ENCODE peak calls at places on chromosomes 6 and 20, in eight cellular contexts. P, A, C, Q, M, J, H and S are unnamed samples.

GRCh38 chr20:38210741-38211140 is 45.7 kb upstream of the TGM2 start:
- DNase-seq in H (peak), J (peak), A (peak), Q (no peak), P (peak), C (no peak), M (no peak), S (no peak)

GRCh38 chr20:881051-881820 is 34.9 kb downstream of the ANGPT4 start:
- DNase-seq in C (no peak), Q (no peak), A (peak), M (no peak), J (no peak), H (peak), P (peak), S (peak)

GRCh38 chr20:3661060-3661820 is 2.0 kb downstream of the GFRA4 start:
- DNase-seq in M (no peak), C (no peak), H (peak), Q (no peak), P (no peak), J (no peak), A (no peak), S (no peak)

GRCh38 chr20:47318027-47318595 is 38.4 kb downstream of the ZMYND8 start:
- DNase-seq in C (no peak), Q (no peak), J (peak), P (peak), M (no peak), A (peak), H (peak), S (no peak)

GRCh38 chr20:16367948-16368560 is 205.2 kb downstream of the KIF16B start:
- DNase-seq in J (no peak), A (no peak), H (no peak), M (no peak), Q (no peak), C (no peak), P (no peak), S (no peak)

GRCh38 chr6:17207281-17207680 is 73.9 kb upstream of the RBM24 start:
- DNase-seq in J (no peak), A (no peak), Q (no peak), M (no peak), P (no peak), C (no peak), H (no peak), S (no peak)

GRCh38 chr6:49551126-49551865 is 828 bp downstream of the C6orf141 start:
- DNase-seq in C (no peak), Q (no peak), J (peak), A (no peak), H (no peak), P (peak), M (peak), S (peak)

GRCh38 chr20:63024573-63025392 is 18.0 kb upstream of the BHLHE23 start:
- DNase-seq in Q (no peak), H (no peak), M (no peak), C (no peak), P (no peak), A (no peak), J (no peak), S (no peak)

GRCh38 chr6:22072939-22073338 is 223.9 kb downstream of the PRL start:
- DNase-seq in M (no peak), Q (no peak), J (no peak), A (no peak), P (no peak), H (no peak), C (no peak), S (no peak)

GRCh38 chr20:5000263-5001173 is 792 bp downstream of the SLC23A2 start:
- DNase-seq in A (no peak), Q (peak), C (no peak), M (no peak), P (peak), H (peak), J (peak), S (peak)

GRCh38 chr20:37935435-37935834 is 32.5 kb downstream of the VSTM2L start:
- DNase-seq in C (no peak), Q (no peak), J (no peak), A (no peak), P (no peak), M (no peak), H (peak), S (no peak)

GRCh38 chr6:129353067-129353466 is 356.9 kb downstream of the ARHGAP18 start:
- DNase-seq in C (no peak), A (no peak), H (no peak), M (no peak), P (no peak), J (no peak), Q (no peak), S (peak)

GRCh38 chr6:20778917-20779316 is 244.7 kb downstream of the CDKAL1 start:
- DNase-seq in C (no peak), Q (no peak), H (no peak), P (no peak), J (no peak), A (no peak), M (no peak), S (no peak)

GRCh38 chr6:18242062-18242851 is 22.1 kb downstream of the DEK start:
- DNase-seq in Q (no peak), H (peak), P (peak), C (no peak), A (peak), M (no peak), J (no peak), S (no peak)

GRCh38 chr20:58192567-58192966 is 35.9 kb downstream of the ANKRD60 start:
- DNase-seq in A (no peak), J (no peak), C (no peak), Q (peak), H (no peak), M (no peak), P (peak), S (no peak)

GRCh38 chr20:63495771-63496403 is 3.0 kb downstream of the EEF1A2 start:
- DNase-seq in M (peak), C (peak), Q (peak), H (peak), J (peak), A (no peak), P (peak), S (peak)

GRCh38 chr6:147108256-147108910 is 95.8 kb upstream of the STXBP5 start:
- DNase-seq in J (peak), A (no peak), Q (no peak), H (no peak), C (no peak), M (peak), P (no peak), S (no peak)

GRCh38 chr6:38248500-38249234 is 391.1 kb downstream of the BTBD9 start:
- DNase-seq in A (peak), H (no peak), C (no peak), M (no peak), Q (no peak), J (no peak), P (peak), S (no peak)